ENCODE peak calls at places on chromosomes 4 and X, in nine cellular contexts. E, W, P, Z, Q, L, T, Y and M are unnamed samples.

GRCh38 chr4:152401424-152401823 is 134.5 kb downstream of the FBXW7 start:
- DNase-seq in E (no peak), W (no peak), P (no peak), Z (no peak), Q (no peak), L (no peak), T (no peak), Y (no peak), M (no peak)

GRCh38 chr4:41932988-41933387 is 2.2 kb upstream of the TMEM33 start:
- DNase-seq in E (no peak), W (no peak), P (no peak), Z (no peak), Q (no peak), L (no peak), T (no peak), Y (no peak), M (no peak)

GRCh38 chr4:186104895-186105720 is 604 bp downstream of the FAM149A start:
- DNase-seq in E (peak; percentile 84), W (peak; percentile 56), P (peak; percentile 32), Z (peak; percentile 23), Q (no peak), L (no peak), T (no peak), Y (peak; percentile 8), M (no peak)

GRCh38 chr4:136121431-136121830 is 1410.9 kb downstream of the PCDH18 start:
- DNase-seq in E (no peak), W (no peak), P (no peak), Z (no peak), Q (peak; percentile 19), L (no peak), T (no peak), Y (no peak), M (no peak)

GRCh38 chr4:22515888-22516541 is at the start of gene ADGRA3:
- DNase-seq in E (peak; percentile 94), W (peak; percentile 88), P (peak; percentile 81), Z (peak; percentile 93), Q (peak; percentile 71), L (peak; percentile 38), T (peak; percentile 70), Y (peak; percentile 84), M (no peak)

GRCh38 chrX:2504706-2505332 is 4.0 kb upstream of the DHRSX start:
- DNase-seq in E (no peak), W (no peak), P (no peak), Z (no peak), Q (no peak), L (no peak), T (no peak), Y (no peak), M (no peak)

GRCh38 chr4:108480881-108481280 is 139.5 kb upstream of the RPL34 start:
- DNase-seq in E (no peak), W (no peak), P (no peak), Z (no peak), Q (no peak), L (no peak), T (no peak), Y (no peak), M (no peak)

GRCh38 chr4:153348006-153348405 is 3.5 kb downstream of the MND1 start:
- DNase-seq in E (peak; percentile 8), W (no peak), P (no peak), Z (no peak), Q (peak; percentile 29), L (no peak), T (no peak), Y (no peak), M (no peak)

GRCh38 chr4:111802191-111802590 is 343.1 kb upstream of the FAM241A start:
- DNase-seq in E (no peak), W (no peak), P (no peak), Z (no peak), Q (no peak), L (no peak), T (peak; percentile 57), Y (peak; percentile 2), M (no peak)

GRCh38 chrX:21479695-21480280 is 105.6 kb downstream of the CNKSR2 start:
- DNase-seq in E (peak; percentile 33), W (no peak), P (no peak), Z (no peak), Q (peak; percentile 76), L (peak; percentile 36), T (peak; percentile 60), Y (peak; percentile 70), M (peak; percentile 18)

GRCh38 chrX:154002215-154002719 is 17.4 kb downstream of the IRAK1 start:
- DNase-seq in E (no peak), W (no peak), P (no peak), Z (no peak), Q (peak; percentile 9), L (no peak), T (peak; percentile 86), Y (peak; percentile 44), M (peak; percentile 57)

GRCh38 chr4:142396279-142396678 is 449.8 kb downstream of the INPP4B start:
- DNase-seq in E (no peak), W (no peak), P (no peak), Z (no peak), Q (peak; percentile 30), L (no peak), T (peak; percentile 84), Y (peak; percentile 60), M (no peak)

GRCh38 chrX:140524556-140524955 is 19.7 kb upstream of the SOX3 start:
- DNase-seq in E (no peak), W (no peak), P (no peak), Z (no peak), Q (peak; percentile 2), L (no peak), T (peak; percentile 78), Y (peak; percentile 39), M (no peak)
- H3K4me3 ChIP-seq in E (no peak overlapping the region), W (no peak overlapping the region), P (no peak overlapping the region), Z (no peak overlapping the region), Q (no peak overlapping the region), L (no peak overlapping the region), T (no peak overlapping the region), Y (no peak overlapping the region), M (no peak overlapping the region)

GRCh38 chr4:2940267-2941137 is 22.7 kb downstream of the NOP14 start:
- DNase-seq in E (no peak), W (peak; percentile 47), P (no peak), Z (no peak), Q (no peak), L (no peak), T (no peak), Y (no peak), M (no peak)
- TF ChIP-seq CTCF in E (no peak), W (no peak), P (no peak), Z (no peak), Q (no peak), L (no peak), T (no peak), Y (no peak), M (no peak)

DNA sequence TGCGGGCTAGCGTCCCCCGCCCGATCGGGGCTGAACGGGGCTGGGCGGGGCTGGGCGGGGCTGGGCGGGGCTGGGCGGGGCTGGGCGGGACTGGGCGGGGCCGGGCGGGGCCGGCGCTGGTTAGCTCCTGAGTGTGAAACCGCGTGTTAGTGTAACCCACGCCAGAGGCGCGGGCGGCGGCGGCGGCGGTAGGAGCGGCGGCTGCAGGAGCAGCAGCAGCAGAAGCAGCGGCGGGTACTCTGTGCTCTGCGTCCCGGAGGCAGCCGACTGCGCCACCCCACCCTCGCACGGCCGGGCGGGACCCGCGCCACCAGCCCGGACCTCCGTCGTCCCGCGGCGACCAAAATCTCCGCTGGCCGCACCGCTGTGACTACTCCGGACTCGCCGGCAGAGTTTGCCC is 128.1 kb downstream of the LAS1L start:
- DNase-seq in E (no peak), W (no peak), P (no peak), Z (no peak), Q (no peak), L (no peak), T (no peak), Y (no peak), M (no peak)
- H3K4me3 ChIP-seq in E (no peak overlapping the region), W (peak overlapping the region; percentile 47), P (peak overlapping the region; percentile 31), Z (no peak overlapping the region), Q (no peak overlapping the region), L (no peak overlapping the region), T (no peak overlapping the region), Y (peak overlapping the region; percentile 19), M (no peak overlapping the region)

GRCh38 chr4:86892639-86892965 is 380 bp upstream of the C4orf36 start:
- DNase-seq in E (no peak), W (no peak), P (no peak), Z (no peak), Q (no peak), L (no peak), T (no peak), Y (no peak), M (no peak)

GRCh38 chr4:86894465-86894864 is 2.2 kb upstream of the C4orf36 start:
- DNase-seq in E (no peak), W (no peak), P (no peak), Z (no peak), Q (peak; percentile 72), L (peak; percentile 9), T (peak; percentile 20), Y (no peak), M (no peak)

GRCh38 chr4:86895692-86896488 is 3.7 kb upstream of the C4orf36 start:
- DNase-seq in E (peak; percentile 58), W (no peak), P (no peak), Z (peak; percentile 24), Q (peak; percentile 82), L (peak; percentile 61), T (peak; percentile 77), Y (peak; percentile 85), M (peak; percentile 46)

GRCh38 chr4:86893136-86893535 is 914 bp upstream of the C4orf36 start:
- DNase-seq in E (no peak), W (no peak), P (no peak), Z (no peak), Q (no peak), L (no peak), T (no peak), Y (no peak), M (no peak)

GRCh38 chr4:86891785-86892638 is at the start of gene C4orf36:
- DNase-seq in E (peak; percentile 87), W (peak; percentile 70), P (peak; percentile 79), Z (peak; percentile 77), Q (peak; percentile 81), L (peak; percentile 23), T (peak; percentile 40), Y (peak; percentile 54), M (no peak)
- TF ChIP-seq CTCF in E (no peak), W (no peak), P (no peak), Z (no peak), Q (peak; percentile 16), L (peak; percentile 14), T (no peak), Y (no peak), M (no peak)

GRCh38 chr4:48779998-48780866 is at the start of gene FRYL:
- DNase-seq in E (peak; percentile 91), W (peak; percentile 100), P (peak; percentile 100), Z (peak; percentile 99), Q (peak; percentile 97), L (peak; percentile 100), T (peak; percentile 100), Y (peak; percentile 100), M (peak; percentile 98)

GRCh38 chr4:48774760-48775398 is 5.2 kb downstream of the FRYL start:
- DNase-seq in E (no peak), W (no peak), P (no peak), Z (no peak), Q (no peak), L (no peak), T (no peak), Y (no peak), M (no peak)

GRCh38 chr4:48779095-48779997 is 733 bp downstream of the FRYL start:
- DNase-seq in E (peak; percentile 81), W (peak; percentile 81), P (peak; percentile 71), Z (peak; percentile 55), Q (peak; percentile 39), L (peak; percentile 22), T (peak; percentile 56), Y (peak; percentile 70), M (no peak)

GRCh38 chr4:48778431-48779094 is 1.5 kb downstream of the FRYL start:
- DNase-seq in E (peak; percentile 6), W (no peak), P (no peak), Z (no peak), Q (peak; percentile 21), L (no peak), T (peak; percentile 61), Y (peak; percentile 64), M (no peak)

GRCh38 chr4:48777739-48778138 is 2.3 kb downstream of the FRYL start:
- DNase-seq in E (no peak), W (no peak), P (no peak), Z (no peak), Q (peak; percentile 8), L (no peak), T (no peak), Y (no peak), M (no peak)
- H3K4me3 ChIP-seq in E (peak overlapping the region; percentile 90), W (peak overlapping the region; percentile 98), P (peak overlapping the region; percentile 97), Z (peak overlapping the region; percentile 99), Q (peak overlapping the region; percentile 79), L (no peak overlapping the region), T (peak overlapping the region; percentile 85), Y (peak overlapping the region; percentile 58), M (no peak overlapping the region)